ENCODE peak calls at places on chromosome 21, in ten cellular contexts. Q is GOT3; C is psoas muscle; W is endodermal cell; R is T-helper 2 cell; U is osteocyte; B is central memory CD4-positive, alpha-beta T cell; D is activated CD8-positive, alpha-beta memory T cell treated with anti-CD3 and anti-CD28 coated beads for 48 hours; H is activated naive CD4-positive, alpha-beta T cell; O is hypothalamus. M is an unnamed sample.

GRCh38 chr21:40634141-40634540 is 212.8 kb downstream of the DSCAM start:
- DNase-seq in Q (no peak), C (no peak), W (no peak), R (no peak), U (no peak), B (no peak), D (no peak), H (no peak), O (no peak), M (no peak)

GRCh38 chr21:31111093-31111492 is 72.8 kb upstream of the KRTAP19-8 start:
- DNase-seq in Q (no peak), C (no peak), W (no peak), R (no peak), U (peak; percentile 44), B (no peak), D (no peak), H (no peak), O (no peak), M (no peak)

GRCh38 chr21:45322960-45323461 is 35.3 kb upstream of the POFUT2 start:
- DNase-seq in Q (no peak), C (peak; percentile 59), W (peak; percentile 58), R (no peak), U (no peak), B (no peak), D (no peak), H (no peak), O (no peak), M (peak; percentile 69)

GRCh38 chr21:15468368-15468767 is 261.4 kb upstream of the USP25 start:
- DNase-seq in Q (no peak), C (no peak), W (no peak), R (no peak), U (no peak), B (no peak), D (no peak), H (no peak), O (no peak), M (no peak)

GRCh38 chr21:46111857-46112730 is 14.2 kb downstream of the COL6A2 start:
- DNase-seq in Q (no peak), C (peak; percentile 49), W (no peak), R (peak; percentile 10), U (peak; percentile 84), B (no peak), D (no peak), H (no peak), O (no peak), M (no peak)

GRCh38 chr21:36542312-36543101 is 62.6 kb upstream of the CLDN14 start:
- DNase-seq in Q (no peak), C (no peak), W (peak; percentile 81), R (no peak), U (no peak), B (no peak), D (no peak), H (no peak), O (no peak), M (no peak)

GRCh38 chr21:17793271-17793670 is 25.9 kb downstream of the C21orf91 start:
- DNase-seq in Q (no peak), C (no peak), W (no peak), R (no peak), U (no peak), B (no peak), D (no peak), H (no peak), O (no peak), M (no peak)

GRCh38 chr21:30146558-30147282 is 19.9 kb downstream of the CLDN17 start:
- DNase-seq in Q (no peak), C (no peak), W (no peak), R (no peak), U (no peak), B (no peak), D (no peak), H (no peak), O (no peak), M (no peak)

GRCh38 chr21:38853421-38853919 is 47.7 kb downstream of the ETS2 start:
- DNase-seq in Q (peak; percentile 18), C (peak; percentile 98), W (no peak), R (no peak), U (peak; percentile 84), B (no peak), D (no peak), H (no peak), O (no peak), M (peak; percentile 75)

GRCh38 chr21:45041351-45041805 is 33.0 kb upstream of the ADARB1 start:
- DNase-seq in Q (peak; percentile 22), C (peak; percentile 91), W (no peak), R (no peak), U (no peak), B (no peak), D (no peak), H (no peak), O (no peak), M (no peak)

GRCh38 chr21:42694751-42695150 is 41.3 kb downstream of the PDE9A start:
- DNase-seq in Q (no peak), C (no peak), W (peak; percentile 22), R (no peak), U (no peak), B (no peak), D (no peak), H (no peak), O (no peak), M (no peak)

GRCh38 chr21:31656199-31657095 is 3.0 kb upstream of the SOD1 start:
- DNase-seq in Q (no peak), C (no peak), W (no peak), R (no peak), U (peak; percentile 65), B (no peak), D (peak; percentile 41), H (no peak), O (no peak), M (no peak)

GRCh38 chr21:37915941-37916794 is at the start of gene KCNJ6:
- DNase-seq in Q (no peak), C (no peak), W (peak; percentile 93), R (no peak), U (peak; percentile 92), B (no peak), D (no peak), H (no peak), O (no peak), M (peak; percentile 58)

GRCh38 chr21:25371831-25372434 is 235.3 kb downstream of the MRPL39 start:
- DNase-seq in Q (no peak), C (no peak), W (no peak), R (no peak), U (no peak), B (no peak), D (no peak), H (no peak), O (no peak), M (no peak)

GRCh38 chr21:35136586-35137254 is 87.6 kb upstream of the RUNX1 start:
- DNase-seq in Q (no peak), C (no peak), W (peak; percentile 59), R (no peak), U (no peak), B (no peak), D (no peak), H (no peak), O (no peak), M (peak; percentile 65)

GRCh38 chr21:16741228-16741665 is 771.6 kb upstream of the CXADR start:
- DNase-seq in Q (no peak), C (no peak), W (no peak), R (no peak), U (no peak), B (no peak), D (no peak), H (no peak), O (no peak), M (no peak)

GRCh38 chr21:38289697-38290096 is 32.9 kb downstream of the KCNJ15 start:
- DNase-seq in Q (no peak), C (no peak), W (no peak), R (no peak), U (peak; percentile 90), B (no peak), D (no peak), H (no peak), O (no peak), M (no peak)

GRCh38 chr21:45640888-45641479 is 2.5 kb upstream of the PCBP3 start:
- DNase-seq in Q (no peak), C (no peak), W (peak; percentile 90), R (no peak), U (no peak), B (no peak), D (no peak), H (no peak), O (no peak), M (no peak)

GRCh38 chr21:20641251-20641650 is 357.0 kb upstream of the NCAM2 start:
- DNase-seq in Q (no peak), C (no peak), W (no peak), R (no peak), U (no peak), B (no peak), D (no peak), H (no peak), O (no peak), M (no peak)

GRCh38 chr21:25934771-25935224 is 200.0 kb downstream of the GABPA start:
- DNase-seq in Q (no peak), C (peak; percentile 87), W (no peak), R (no peak), U (no peak), B (no peak), D (peak; percentile 4), H (no peak), O (no peak), M (peak; percentile 58)

GRCh38 chr21:42381347-42381984 is 14.4 kb downstream of the TMPRSS3 start:
- DNase-seq in Q (no peak), C (no peak), W (peak; percentile 82), R (no peak), U (no peak), B (peak; percentile 24), D (no peak), H (no peak), O (no peak), M (peak; percentile 26)

GRCh38 chr21:16573581-16573980 is 843.8 kb downstream of the USP25 start:
- DNase-seq in Q (no peak), C (no peak), W (no peak), R (no peak), U (no peak), B (no peak), D (no peak), H (no peak), O (no peak), M (no peak)